ENCODE peak calls at places on chromosomes 2 and 18, in five cellular contexts. V is K562, U is A549, B is HepG2, L is GM12878. Y is an unnamed sample.
A peak's percentile ranks its signal among the peaks of the same experiment; 100 is the strongest.

GRCh38 chr2:30611572-30611971 is 164.5 kb downstream of the LCLAT1 start:
- DNase-seq in V (no peak), U (no peak), B (no peak), L (no peak), Y (no peak)

GRCh38 chr2:100279586-100280534 is 42.4 kb downstream of the LONRF2 start:
- DNase-seq in V (no peak), U (no peak), B (no peak), L (no peak), Y (no peak)

GRCh38 chr2:71891719-71892118 is 255.9 kb downstream of the CYP26B1 start:
- DNase-seq in V (no peak), U (no peak), B (no peak), L (no peak), Y (no peak)

GRCh38 chr2:216426938-216427337 is 14.7 kb downstream of the SMARCAL1 start:
- DNase-seq in V (no peak), U (no peak), B (no peak), L (no peak), Y (no peak)

GRCh38 chr2:129008881-129009554 is 690.4 kb upstream of the HS6ST1 start:
- DNase-seq in V (no peak), U (no peak), B (no peak), L (no peak), Y (no peak)

GRCh38 chr2:39492095-39492590 is 55.1 kb upstream of the MAP4K3 start:
- DNase-seq in V (no peak), U (peak; percentile 80), B (peak; percentile 94), L (peak; percentile 91), Y (no peak)

GRCh38 chr2:20525041-20526035 is 78.5 kb downstream of the RHOB start:
- DNase-seq in V (peak; percentile 28), U (peak; percentile 55), B (peak; percentile 96), L (peak; percentile 76), Y (no peak)

GRCh38 chr2:135913726-135914365 is 37.6 kb upstream of the MCM6 start:
- DNase-seq in V (peak; percentile 27), U (peak; percentile 45), B (peak; percentile 40), L (no peak), Y (peak; percentile 74)

GRCh38 chr2:71811726-71812125 is 335.9 kb downstream of the CYP26B1 start:
- DNase-seq in V (no peak), U (no peak), B (no peak), L (no peak), Y (no peak)

GRCh38 chr2:158893057-158893456 is 75.4 kb upstream of the TANC1 start:
- DNase-seq in V (no peak), U (no peak), B (no peak), L (no peak), Y (no peak)

GRCh38 chr2:120105360-120105759 is 92.5 kb downstream of the EPB41L5 start:
- DNase-seq in V (no peak), U (no peak), B (no peak), L (peak; percentile 26), Y (no peak)

GRCh38 chr2:120100627-120101026 is 87.8 kb downstream of the EPB41L5 start:
- DNase-seq in V (no peak), U (no peak), B (no peak), L (no peak), Y (no peak)

GRCh38 chr2:120104772-120105171 is 91.9 kb downstream of the EPB41L5 start:
- DNase-seq in V (no peak), U (no peak), B (no peak), L (no peak), Y (no peak)

GRCh38 chr2:120108049-120108448 is 95.2 kb downstream of the EPB41L5 start:
- DNase-seq in V (no peak), U (peak; percentile 36), B (no peak), L (no peak), Y (no peak)

DNA sequence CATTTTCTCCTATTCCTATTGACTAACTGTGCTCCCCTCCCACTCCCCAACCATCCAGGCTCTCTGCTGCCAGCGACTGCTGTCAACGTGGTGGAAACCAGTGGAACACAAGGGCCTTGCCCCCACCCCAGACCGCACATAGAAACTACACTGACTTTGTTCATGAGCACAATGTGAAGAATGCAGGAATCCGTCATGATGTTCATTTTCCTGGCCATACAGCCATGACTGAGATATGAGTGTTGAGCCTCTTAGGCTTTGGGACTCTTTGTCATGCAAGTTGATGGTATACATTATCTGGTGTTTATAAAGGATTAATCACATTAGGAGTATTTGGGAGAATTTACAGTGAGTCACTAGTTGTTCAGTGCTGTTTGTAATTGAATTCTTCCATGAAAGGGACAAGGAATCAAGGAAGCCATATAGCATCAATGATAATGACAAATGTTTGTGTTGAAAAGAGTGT is 91.2 kb downstream of the EPB41L5 start:
- DNase-seq in V (no peak), U (no peak), B (no peak), L (no peak), Y (no peak)
- TF ChIP-seq REST in V (no peak), U (no peak), B (no peak), L (no peak), Y (no peak)

GRCh38 chr2:54279385-54279784 is 23.4 kb upstream of the TSPYL6 start:
- DNase-seq in V (peak; percentile 20), U (peak; percentile 17), B (no peak), L (no peak), Y (peak; percentile 28)
- TF ChIP-seq CTCF in V (no peak), U (peak; percentile 6), B (no peak), L (no peak), Y (peak; percentile 18)

DNA sequence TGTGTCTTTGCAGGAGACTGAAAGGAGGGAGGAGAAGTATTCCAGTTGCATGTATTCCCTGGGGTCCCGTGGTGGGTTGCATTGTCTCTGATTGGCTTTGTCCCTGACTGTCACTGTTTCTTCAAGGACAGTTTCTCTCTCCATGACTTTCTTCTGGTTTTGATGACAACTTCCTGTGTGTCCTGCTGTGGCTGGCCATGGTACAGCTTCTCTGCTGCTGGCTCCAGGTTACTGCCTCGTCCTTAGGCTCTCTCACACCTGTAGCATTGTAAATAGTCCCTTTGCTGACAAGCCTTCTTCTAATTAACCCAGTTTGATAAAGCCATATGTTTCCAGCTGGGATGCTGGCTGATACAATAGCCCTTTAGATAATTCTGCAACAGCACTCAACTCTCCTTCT is 129.0 kb downstream of the LPIN1 start:
- DNase-seq in V (no peak), U (no peak), B (no peak), L (no peak), Y (no peak)
- TF ChIP-seq JUNB in V (no peak), U (no peak), B (no peak), L (no peak), Y (no peak)

GRCh38 chr2:33812707-33813106 is 213.6 kb upstream of the FAM98A start:
- DNase-seq in V (no peak), U (no peak), B (no peak), L (no peak), Y (no peak)

GRCh38 chr2:33806041-33806440 is 206.9 kb upstream of the FAM98A start:
- DNase-seq in V (no peak), U (no peak), B (no peak), L (no peak), Y (no peak)

GRCh38 chr2:33810046-33810835 is 211.1 kb upstream of the FAM98A start:
- DNase-seq in V (no peak), U (no peak), B (no peak), L (no peak), Y (no peak)
- TF ChIP-seq REST in V (no peak), U (no peak), B (no peak), L (no peak), Y (no peak)

DNA sequence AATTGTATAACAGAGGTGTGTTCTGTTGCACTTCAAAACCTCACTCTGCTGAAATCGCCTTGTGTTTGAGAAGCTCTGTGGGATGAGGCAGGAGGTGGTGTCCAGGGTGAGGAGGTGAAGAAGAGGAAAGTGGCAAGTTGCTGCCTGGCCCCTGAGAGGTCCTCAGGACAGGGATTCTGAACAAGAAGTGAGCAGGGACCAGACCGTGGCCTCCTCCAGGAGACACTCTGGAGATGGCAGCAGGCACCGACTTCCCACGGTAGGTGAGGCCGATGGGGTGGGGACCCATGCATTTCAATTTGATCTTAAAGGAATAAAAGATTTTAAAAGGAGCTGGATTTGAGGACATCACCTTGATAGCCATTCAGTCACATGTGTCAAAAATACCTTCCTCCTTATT is 37.5 kb upstream of the LAMA1 start:
- DNase-seq in V (no peak), U (no peak), B (no peak), L (no peak), Y (no peak)
- TF ChIP-seq CTCF in V (no peak), U (no peak), B (no peak), L (no peak), Y (no peak)

GRCh38 chr2:146665801-146666200 is 1179.0 kb upstream of the ACVR2A start:
- DNase-seq in V (no peak), U (no peak), B (no peak), L (no peak), Y (no peak)
- TF ChIP-seq JUNB in V (no peak), U (no peak), B (no peak), L (no peak), Y (no peak)

DNA sequence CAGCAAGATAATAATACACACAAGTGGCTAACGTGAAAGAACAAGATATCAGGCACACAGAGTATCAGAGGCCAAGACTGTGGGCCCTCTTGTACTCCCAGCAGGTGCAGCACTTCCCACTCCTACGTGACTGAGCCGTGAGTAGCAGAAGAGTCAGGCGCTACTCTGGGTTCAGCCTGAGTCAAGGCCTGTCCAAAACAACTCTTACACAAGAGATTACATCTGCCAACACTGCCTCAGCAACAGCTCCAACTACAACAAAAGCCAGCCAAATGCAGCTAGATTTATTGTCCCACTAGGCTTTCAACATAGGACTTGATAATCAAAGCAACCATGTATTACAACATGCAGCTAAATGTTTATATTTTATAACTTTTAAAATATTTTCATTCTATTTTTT is 56.2 kb downstream of the ITSN2 start:
- DNase-seq in V (no peak), U (no peak), B (peak; percentile 38), L (no peak), Y (peak; percentile 7)
- TF ChIP-seq REST in V (no peak), U (no peak), B (no peak), L (no peak), Y (no peak)